ENCODE peak calls at places on chromosome 7, in five cellular contexts. C is HAP-1, F is breast epithelium, I is fibroblast of lung, G is ovary. B is an unnamed sample. For H3K4me1 and H3K27me3, the result is how much of the 10 kb centered on the place peaks cover.

GRCh38 chr7:17516768-17517167 is 218.3 kb downstream of the AHR start:
- DNase-seq in C (no peak), F (no peak), I (peak), G (no peak), B (no peak)

GRCh38 chr7:2114052-2114451 is 118.7 kb downstream of the MAD1L1 start:
- DNase-seq in C (no peak), F (no peak), I (peak), G (no peak), B (no peak)

GRCh38 chr7:46146454-46147255 is 225.6 kb upstream of the IGFBP3 start:
- DNase-seq in C (no peak), F (no peak), I (peak), G (no peak), B (no peak)

GRCh38 chr7:30511973-30512662 is 7.5 kb upstream of the GGCT start:
- DNase-seq in C (no peak), F (no peak), I (no peak), G (no peak), B (no peak)

GRCh38 chr7:33080326-33080725 is 17.8 kb upstream of the NT5C3A start:
- DNase-seq in C (peak), F (no peak), I (no peak), G (no peak), B (no peak)

GRCh38 chr7:114530074-114530611 is 115.5 kb downstream of the FOXP2 start:
- DNase-seq in C (no peak), F (no peak), I (peak), G (no peak), B (no peak)

GRCh38 chr7:66693331-66693730 is 47.2 kb upstream of the RABGEF1 start:
- DNase-seq in C (no peak), F (no peak), I (no peak), G (no peak), B (no peak)

GRCh38 chr7:80467069-80467468 is 44.8 kb downstream of the GNAT3 start:
- DNase-seq in C (no peak), F (no peak), I (peak), G (no peak), B (no peak)

GRCh38 chr7:68733219-68734143 is 864.8 kb upstream of the AUTS2 start:
- DNase-seq in C (no peak), F (no peak), I (peak), G (no peak), B (no peak)

GRCh38 chr7:121572615-121573014 is 176.5 kb upstream of the FAM3C start:
- DNase-seq in C (no peak), F (no peak), I (no peak), G (no peak), B (no peak)

GRCh38 chr7:47438411-47439029 is 143.4 kb downstream of the TNS3 start:
- DNase-seq in C (no peak), F (no peak), I (no peak), G (no peak), B (no peak)

GRCh38 chr7:371779-372545 is 82.0 kb downstream of the FOXL3 start:
- DNase-seq in C (no peak), F (peak), I (no peak), G (peak), B (peak)

GRCh38 chr7:373818-374705 is 84.1 kb downstream of the FOXL3 start:
- DNase-seq in C (no peak), F (peak), I (no peak), G (peak), B (peak)

GRCh38 chr7:372546-372938 is 82.6 kb downstream of the FOXL3 start:
- DNase-seq in C (no peak), F (peak), I (no peak), G (peak), B (peak)

GRCh38 chr7:374706-375490 is 84.9 kb downstream of the FOXL3 start:
- DNase-seq in C (no peak), F (peak), I (no peak), G (peak), B (peak)

GRCh38 chr7:372939-373791 is 83.2 kb downstream of the FOXL3 start:
- DNase-seq in C (no peak), F (peak), I (peak), G (peak), B (peak)
- H3K4me1 ChIP-seq in C (under half), F (under half), I (under half), G (under half), B (under half)

GRCh38 chr7:42222119-42222518 is 14.9 kb downstream of the GLI3 start:
- DNase-seq in C (no peak), F (no peak), I (no peak), G (no peak), B (no peak)
- H3K27me3 ChIP-seq in C (under half), F (under half), I (under half), G (under half), B (under half)

GRCh38 chr7:151247016-151247580 is 1.4 kb downstream of the SMARCD3 start:
- DNase-seq in C (no peak), F (no peak), I (no peak), G (peak), B (no peak)
- H3K4me1 ChIP-seq in C (under half), F (under half), I (under half), G (under half), B (under half)

DNA sequence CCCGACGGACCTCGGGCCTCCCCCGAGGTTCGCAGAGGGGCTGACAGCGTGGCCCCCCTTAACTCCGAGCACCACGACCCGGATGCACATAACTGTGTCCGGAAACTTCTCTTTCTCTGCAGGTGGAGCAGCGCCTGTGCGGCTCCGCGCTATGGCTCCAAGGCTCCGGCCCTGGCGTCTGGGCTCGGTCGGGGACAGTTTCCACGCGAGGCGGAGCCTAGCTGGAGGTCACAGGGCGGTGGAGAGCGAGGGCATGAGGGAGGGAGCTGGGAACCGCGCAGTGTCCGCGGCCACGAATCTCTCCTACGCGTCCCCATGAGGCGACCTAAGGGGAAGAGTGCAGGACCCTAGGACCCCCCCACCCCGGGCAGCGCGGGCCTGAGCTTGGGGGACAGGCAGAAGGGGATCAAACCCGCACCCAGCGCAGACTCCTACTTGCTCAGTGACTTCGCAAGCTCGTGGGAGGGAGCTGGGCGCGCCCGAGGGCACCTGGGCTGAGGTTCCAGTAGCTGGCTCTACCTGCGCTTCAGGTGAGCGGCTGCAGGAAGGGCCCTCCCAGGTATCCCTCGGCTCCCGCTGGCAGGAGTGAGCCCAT is 8.6 kb upstream of the MNX1 start:
- DNase-seq in C (no peak), F (no peak), I (no peak), G (no peak), B (no peak)
- H3K27me3 ChIP-seq in C (under half), F (half or more), I (half or more), G (under half), B (under half)

DNA sequence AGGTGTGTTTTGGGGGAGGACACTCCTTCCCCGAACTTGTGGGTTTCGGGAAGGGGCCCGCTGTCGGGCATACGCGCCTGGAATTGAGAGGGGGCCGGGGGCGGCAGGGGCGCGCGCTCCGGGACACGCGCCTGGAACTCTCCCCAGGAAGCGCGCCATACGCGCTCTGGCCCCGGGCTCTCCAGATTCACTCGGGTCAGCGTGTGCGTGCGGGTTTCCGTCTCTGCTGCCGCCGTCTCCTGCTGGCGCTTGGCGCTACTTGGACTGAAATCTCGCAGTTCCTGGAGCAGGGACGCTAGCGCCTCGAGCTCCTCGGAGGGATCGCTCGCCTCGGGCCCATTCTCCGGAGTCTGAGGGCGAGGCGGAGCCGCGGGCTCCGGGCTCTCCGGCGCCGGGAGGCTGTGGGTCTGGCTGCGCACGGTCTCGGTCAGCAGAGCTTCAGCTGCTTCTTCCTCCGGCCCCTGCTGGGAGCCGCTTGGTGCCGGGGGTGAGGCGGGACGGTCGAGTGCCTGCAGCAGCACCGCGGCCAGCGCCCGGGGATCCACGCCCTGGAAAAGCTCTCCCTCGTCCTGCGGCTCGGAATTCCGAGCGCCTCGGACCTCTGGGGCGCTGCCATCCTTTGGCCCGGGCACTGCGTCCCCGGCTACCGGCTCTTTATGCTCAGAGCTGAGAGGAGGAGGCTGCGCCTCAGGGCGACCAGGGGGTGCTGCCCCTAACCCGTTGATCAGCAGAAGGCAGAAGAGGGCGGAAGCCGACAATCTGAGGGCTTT is 1.1 kb downstream of the VGF start:
- DNase-seq in C (peak), F (no peak), I (peak), G (peak), B (peak)
- H3K4me1 ChIP-seq in C (under half), F (under half), I (under half), G (under half), B (under half)

GRCh38 chr7:97005764-97006145 is 402 bp downstream of the DLX6 start:
- DNase-seq in C (no peak), F (no peak), I (no peak), G (no peak), B (no peak)

GRCh38 chr7:97004931-97005763 is at the start of gene DLX6:
- DNase-seq in C (peak), F (no peak), I (peak), G (peak), B (no peak)

GRCh38 chr7:97004237-97004930 is 969 bp upstream of the DLX6 start:
- DNase-seq in C (no peak), F (no peak), I (no peak), G (no peak), B (no peak)

GRCh38 chr7:97006951-97007861 is 1.9 kb downstream of the DLX6 start:
- DNase-seq in C (peak), F (no peak), I (no peak), G (no peak), B (no peak)

GRCh38 chr7:97006146-97006950 is 995 bp downstream of the DLX6 start:
- DNase-seq in C (peak), F (no peak), I (peak), G (peak), B (no peak)
- H3K27me3 ChIP-seq in C (under half), F (half or more), I (half or more), G (under half), B (under half)

GRCh38 chr7:130940907-130941306 is 206.9 kb upstream of the KLF14 start:
- DNase-seq in C (no peak), F (no peak), I (no peak), G (no peak), B (no peak)

GRCh38 chr7:130943981-130944380 is 210.0 kb upstream of the KLF14 start:
- DNase-seq in C (no peak), F (no peak), I (no peak), G (no peak), B (no peak)

GRCh38 chr7:130941322-130942210 is 207.6 kb upstream of the KLF14 start:
- DNase-seq in C (no peak), F (peak), I (peak), G (peak), B (peak)

GRCh38 chr7:130943336-130943901 is 209.4 kb upstream of the KLF14 start:
- DNase-seq in C (no peak), F (no peak), I (peak), G (no peak), B (no peak)

GRCh38 chr7:130942211-130942964 is 208.4 kb upstream of the KLF14 start:
- DNase-seq in C (no peak), F (peak), I (peak), G (peak), B (peak)
- H3K4me1 ChIP-seq in C (under half), F (under half), I (under half), G (under half), B (under half)

DNA sequence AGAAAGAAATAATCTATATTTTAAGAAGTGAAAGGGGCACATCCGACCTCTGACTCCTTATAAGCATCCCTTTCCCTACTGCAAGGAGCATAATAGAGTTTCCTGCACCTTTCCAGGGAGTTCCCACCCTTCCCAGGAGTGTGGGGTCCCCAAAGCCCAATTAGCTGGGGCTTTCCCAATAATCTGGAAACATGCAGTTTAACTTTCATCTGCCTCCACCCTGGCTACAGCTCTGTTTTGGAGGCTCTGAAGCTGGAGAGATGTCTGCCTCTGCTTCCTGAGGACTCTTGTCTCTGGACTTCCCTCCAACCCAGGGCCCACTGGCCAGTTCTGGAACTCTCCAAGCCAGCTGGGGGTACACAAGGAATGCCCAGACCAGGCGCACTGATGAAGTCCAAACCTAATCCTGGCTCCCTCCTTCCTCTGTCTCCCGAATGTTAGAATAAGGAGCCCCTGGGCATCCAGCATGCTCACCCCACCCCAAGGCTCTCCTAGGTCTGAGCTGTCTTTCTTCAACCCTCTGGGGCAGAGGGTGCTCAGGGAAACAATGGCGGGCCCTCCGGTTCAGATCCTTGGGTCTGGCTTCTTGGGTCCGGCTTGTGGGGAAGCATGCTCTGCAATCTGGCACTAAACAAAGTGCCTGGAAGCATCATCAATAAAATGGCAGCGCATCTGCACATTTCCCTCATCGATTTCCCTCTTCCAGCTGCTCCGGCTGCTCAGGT is 13.4 kb downstream of the HOXA4 start:
- DNase-seq in C (no peak), F (no peak), I (peak), G (no peak), B (no peak)
- H3K27me3 ChIP-seq in C (under half), F (under half), I (under half), G (under half), B (under half)

DNA sequence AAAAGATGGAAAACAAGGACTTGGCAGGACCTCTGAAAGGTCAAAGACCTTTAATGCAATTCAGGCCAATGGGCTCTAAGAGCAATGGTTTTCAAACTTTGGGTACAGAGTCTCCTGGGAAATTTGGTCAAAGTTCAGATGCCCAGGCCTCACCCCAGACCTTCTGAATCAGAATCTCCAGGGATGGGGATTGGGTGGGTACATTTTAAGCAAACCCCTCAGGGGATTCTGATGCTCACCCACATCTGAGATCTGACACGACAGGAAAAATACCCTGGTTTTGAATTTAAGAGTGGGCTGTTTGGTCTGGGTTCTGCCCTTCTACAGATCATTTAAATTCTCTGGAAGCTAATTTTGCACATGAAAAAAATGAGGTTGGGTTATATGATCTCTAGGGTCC is 214.8 kb upstream of the PLXNA4 start:
- DNase-seq in C (no peak), F (no peak), I (no peak), G (no peak), B (no peak)
- H3K4me1 ChIP-seq in C (under half), F (under half), I (under half), G (under half), B (under half)

B was measured in right lobe of liver.